ENCODE peak calls at places on chromosomes 13 and 19, in nine cellular contexts. A, W, C, Y, Q, I, R, K and O are unnamed samples.

GRCh38 chr13:32212420-32212819 is 102.7 kb downstream of the ZAR1L start:
- DNase-seq in K (no peak), I (no peak), Y (no peak), A (peak), W (no peak), Q (no peak), C (no peak), R (no peak), O (no peak)

GRCh38 chr19:604355-604754 is 14.7 kb downstream of the HCN2 start:
- DNase-seq in K (no peak), A (no peak), R (peak), I (no peak), Y (no peak), Q (no peak), C (no peak), W (no peak), O (no peak)

GRCh38 chr19:1469936-1470863 is 8.8 kb downstream of the C19orf25 start:
- DNase-seq in Y (peak), K (peak), I (peak), R (no peak), C (peak), A (peak), W (no peak), Q (no peak), O (peak)

GRCh38 chr19:45729774-45730388 is 815 bp downstream of the FBXO46 start:
- DNase-seq in W (no peak), R (no peak), Y (no peak), A (peak), Q (no peak), K (no peak), I (peak), C (no peak), O (no peak)

GRCh38 chr19:19464339-19465098 is 50.8 kb downstream of the TSSK6 start:
- DNase-seq in I (peak), C (no peak), K (no peak), Q (peak), W (no peak), Y (no peak), R (no peak), A (no peak), O (no peak)

GRCh38 chr19:1068111-1069001 is 1.4 kb downstream of the ARHGAP45 start:
- DNase-seq in K (peak), C (peak), Q (no peak), I (no peak), R (no peak), W (peak), Y (no peak), A (no peak), O (peak)

GRCh38 chr13:112942689-112943308 is 26.2 kb upstream of the MCF2L start:
- DNase-seq in R (peak), C (peak), Q (peak), Y (peak), A (peak), I (peak), K (peak), W (peak), O (peak)

GRCh38 chr19:5130371-5131030 is 161.6 kb downstream of the KDM4B start:
- DNase-seq in C (peak), A (no peak), K (peak), I (no peak), R (no peak), Q (no peak), W (no peak), Y (no peak), O (peak)

GRCh38 chr13:25819856-25820530 is 231.8 kb downstream of the SHISA2 start:
- DNase-seq in K (no peak), A (no peak), C (no peak), R (no peak), I (no peak), W (peak), Q (no peak), Y (peak), O (no peak)

GRCh38 chr13:27745301-27745700 is 47.0 kb upstream of the GSX1 start:
- DNase-seq in K (no peak), W (no peak), A (no peak), Q (no peak), R (no peak), Y (no peak), I (peak), C (no peak), O (no peak)

GRCh38 chr13:78168981-78169380 is 250.3 kb upstream of the EDNRB start:
- DNase-seq in A (no peak), Q (no peak), Y (no peak), C (no peak), I (no peak), K (no peak), W (no peak), R (no peak), O (no peak)

GRCh38 chr13:111479412-111479811 is 159.0 kb downstream of the TEX29 start:
- DNase-seq in Q (no peak), A (no peak), C (no peak), Y (no peak), W (no peak), R (no peak), I (no peak), K (no peak), O (no peak)

GRCh38 chr19:14404322-14404721 is 14.8 kb downstream of the DDX39A start:
- DNase-seq in Y (peak), R (no peak), Q (no peak), C (no peak), W (no peak), K (no peak), I (no peak), A (no peak), O (peak)

GRCh38 chr13:109146912-109147624 is 517.7 kb downstream of the MYO16 start:
- DNase-seq in W (no peak), I (no peak), C (no peak), Y (no peak), A (peak), Q (no peak), K (no peak), R (no peak), O (no peak)